ENCODE peak calls at places on chromosomes 11 and 22, in five cellular contexts. U is upper lobe of right lung; C is CD8-positive, alpha-beta T cell; N is IMR-90; P is uterus. Y is an unnamed sample.

GRCh38 chr11:105524286-105524685 is 85.6 kb upstream of the GRIA4 start:
- DNase-seq in C (no peak), P (no peak), U (no peak), N (no peak), Y (no peak)

GRCh38 chr11:105838668-105839403 is 183.2 kb downstream of the MSANTD4 start:
- DNase-seq in C (no peak), P (no peak), U (no peak), N (peak; percentile 80), Y (no peak)

GRCh38 chr11:115078461-115079438 is 400.4 kb downstream of the NXPE2 start:
- DNase-seq in C (no peak), P (no peak), N (no peak), U (no peak), Y (no peak)

GRCh38 chr22:24926849-24927579 is 19.5 kb downstream of the LHFPL7 start:
- DNase-seq in P (no peak), N (no peak), C (no peak), U (no peak), Y (no peak)

GRCh38 chr11:62001450-62002178 is 34.2 kb upstream of the FTH1 start:
- DNase-seq in C (no peak), U (peak; percentile 66), P (peak; percentile 62), N (no peak), Y (no peak)

GRCh38 chr11:12430351-12430750 is 53.0 kb downstream of the PARVA start:
- DNase-seq in P (no peak), C (no peak), U (no peak), N (peak; percentile 77), Y (no peak)

GRCh38 chr22:27129266-27129665 is 471.9 kb downstream of the MIAT start:
- DNase-seq in P (no peak), C (no peak), U (no peak), N (peak; percentile 74), Y (no peak)

GRCh38 chr11:22510741-22511140 is 114.9 kb downstream of the FANCF start:
- DNase-seq in U (no peak), P (no peak), C (no peak), N (peak; percentile 44), Y (no peak)

GRCh38 chr11:95371147-95371546 is 140.1 kb upstream of the SESN3 start:
- DNase-seq in C (no peak), P (no peak), N (no peak), U (no peak), Y (no peak)

DNA sequence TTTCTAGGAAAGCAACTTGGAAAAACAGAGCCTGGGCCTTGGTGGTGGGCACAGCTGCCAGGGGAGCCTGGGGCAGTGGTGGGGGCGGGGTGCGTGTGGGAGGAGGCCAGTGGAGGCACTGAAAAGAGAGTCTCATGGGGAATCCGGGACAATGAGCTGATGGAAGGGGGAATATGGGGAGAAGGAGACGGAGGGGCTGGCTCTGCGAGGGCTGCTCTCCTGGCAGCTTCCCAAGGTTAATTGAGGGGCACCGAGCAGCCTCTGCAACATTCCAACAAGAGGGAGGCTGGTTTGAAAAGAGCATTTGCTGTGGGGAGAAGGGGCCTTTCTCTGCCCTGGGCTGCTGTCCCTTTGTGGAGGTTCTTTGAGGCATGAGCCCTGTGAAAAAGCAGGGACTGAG is 9.4 kb upstream of the IGSF9B start:
- DNase-seq in N (no peak), C (no peak), P (no peak), U (no peak), Y (no peak)
- TF ChIP-seq CTCF in N (no peak), C (no peak), P (no peak), U (no peak), Y (no peak)

GRCh38 chr11:32436751-32437405 is 1.5 kb upstream of the WT1 start:
- DNase-seq in N (no peak), U (no peak), C (no peak), P (peak; percentile 41), Y (no peak)

GRCh38 chr11:32438883-32439487 is 3.6 kb upstream of the WT1 start:
- DNase-seq in C (no peak), P (peak; percentile 50), U (no peak), N (no peak), Y (no peak)

GRCh38 chr11:32439488-32440210 is 4.3 kb upstream of the WT1 start:
- DNase-seq in C (no peak), N (no peak), U (no peak), P (peak; percentile 41), Y (no peak)

GRCh38 chr11:32437406-32438345 is 2.3 kb upstream of the WT1 start:
- DNase-seq in N (no peak), U (no peak), P (peak; percentile 57), C (no peak), Y (no peak)

DNA sequence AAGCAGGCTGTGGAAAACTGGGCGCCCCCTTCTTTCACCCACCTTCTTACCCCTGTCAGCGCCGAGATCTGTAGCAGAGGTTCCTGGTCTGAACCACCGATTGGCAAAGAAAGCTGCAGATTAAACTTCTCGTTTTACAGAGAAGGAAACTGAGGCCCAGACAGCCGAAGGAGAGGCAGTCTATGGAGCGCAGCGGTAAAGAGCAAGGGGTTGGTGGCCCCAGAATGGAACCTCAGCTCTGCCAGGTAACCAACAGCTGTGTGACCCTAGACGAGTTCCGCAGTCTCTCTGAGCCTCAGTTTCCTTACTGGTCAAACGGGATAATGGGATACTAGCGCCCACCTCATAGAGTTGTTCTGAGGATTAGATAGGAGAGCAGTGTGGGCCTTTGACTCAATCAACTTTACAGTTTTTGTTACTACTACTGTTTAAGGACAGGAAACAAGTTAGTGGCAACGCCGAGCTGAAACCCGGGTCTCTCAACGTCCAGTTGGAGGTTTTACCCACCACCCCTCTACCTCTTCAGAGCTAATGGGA is 3.1 kb upstream of the WT1 start:
- DNase-seq in N (no peak), U (no peak), P (no peak), C (no peak), Y (no peak)
- TF ChIP-seq CTCF in N (no peak), U (no peak), P (no peak), C (no peak), Y (no peak)

GRCh38 chr22:28773461-28773867 is 969 bp downstream of the CCDC117 start:
- DNase-seq in P (no peak), C (no peak), U (no peak), N (peak; percentile 69), Y (peak; percentile 53)
- TF ChIP-seq CTCF in P (no peak), C (no peak), U (no peak), N (no peak), Y (no peak)

DNA sequence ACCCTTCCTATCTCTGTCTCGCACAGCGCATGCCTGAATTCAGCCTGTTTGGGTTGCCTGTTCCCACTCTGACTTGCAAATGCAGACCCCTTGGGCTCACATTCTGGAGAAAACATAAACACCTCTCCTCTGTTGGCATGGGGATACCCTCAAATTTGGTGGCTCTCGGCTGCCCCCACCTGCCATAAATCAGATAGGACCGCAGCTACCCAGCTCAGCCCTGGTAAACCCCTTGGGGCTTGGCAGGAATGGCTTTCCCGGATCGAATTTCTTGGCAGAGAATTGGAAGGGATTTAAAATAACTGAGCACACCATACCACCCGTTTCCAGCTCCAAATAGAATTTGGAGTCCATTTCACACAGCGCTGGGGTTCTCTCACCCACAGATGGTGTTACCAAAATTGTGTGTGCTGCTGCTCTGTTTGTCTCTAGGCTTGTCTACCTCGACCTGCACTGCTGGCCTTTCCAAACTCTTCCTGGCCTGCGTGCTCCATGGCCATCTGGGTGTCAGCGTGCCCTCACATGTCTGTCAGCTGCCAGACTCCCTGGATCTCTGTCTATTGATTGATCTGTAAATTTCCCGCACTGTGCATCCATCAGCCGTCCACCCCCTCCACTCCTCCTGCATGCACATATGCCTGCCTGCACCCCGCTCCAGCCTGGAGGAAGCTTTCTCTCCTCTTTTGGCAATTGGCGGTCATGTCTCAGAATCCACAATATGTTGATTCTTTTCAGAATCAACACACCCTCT is 134.0 kb downstream of the NTM start:
- DNase-seq in U (no peak), N (no peak), C (no peak), P (no peak), Y (no peak)
- TF ChIP-seq CTCF in U (no peak), N (no peak), C (no peak), P (no peak), Y (no peak)

GRCh38 chr11:78080818-78081495 is 1.3 kb upstream of the NDUFC2 start:
- DNase-seq in P (no peak), U (no peak), C (no peak), N (peak; percentile 73), Y (no peak)
- TF ChIP-seq CTCF in P (no peak), U (no peak), C (no peak), N (no peak), Y (no peak)

GRCh38 chr11:116282481-116282880 is 490.3 kb downstream of the BUD13 start:
- DNase-seq in N (no peak), C (no peak), U (no peak), P (no peak), Y (no peak)

GRCh38 chr11:116284930-116285329 is 487.9 kb downstream of the BUD13 start:
- DNase-seq in C (no peak), N (no peak), P (no peak), U (no peak), Y (no peak)

GRCh38 chr11:116278076-116278475 is 494.7 kb downstream of the BUD13 start:
- DNase-seq in U (no peak), P (no peak), C (no peak), N (no peak), Y (no peak)

GRCh38 chr11:116283300-116283699 is 489.5 kb downstream of the BUD13 start:
- DNase-seq in U (no peak), P (no peak), N (no peak), C (no peak), Y (no peak)

GRCh38 chr11:116281173-116282160 is 491.3 kb downstream of the BUD13 start:
- DNase-seq in C (no peak), P (no peak), U (no peak), N (no peak), Y (no peak)
- TF ChIP-seq CTCF in C (no peak), P (no peak), U (no peak), N (no peak), Y (no peak)

DNA sequence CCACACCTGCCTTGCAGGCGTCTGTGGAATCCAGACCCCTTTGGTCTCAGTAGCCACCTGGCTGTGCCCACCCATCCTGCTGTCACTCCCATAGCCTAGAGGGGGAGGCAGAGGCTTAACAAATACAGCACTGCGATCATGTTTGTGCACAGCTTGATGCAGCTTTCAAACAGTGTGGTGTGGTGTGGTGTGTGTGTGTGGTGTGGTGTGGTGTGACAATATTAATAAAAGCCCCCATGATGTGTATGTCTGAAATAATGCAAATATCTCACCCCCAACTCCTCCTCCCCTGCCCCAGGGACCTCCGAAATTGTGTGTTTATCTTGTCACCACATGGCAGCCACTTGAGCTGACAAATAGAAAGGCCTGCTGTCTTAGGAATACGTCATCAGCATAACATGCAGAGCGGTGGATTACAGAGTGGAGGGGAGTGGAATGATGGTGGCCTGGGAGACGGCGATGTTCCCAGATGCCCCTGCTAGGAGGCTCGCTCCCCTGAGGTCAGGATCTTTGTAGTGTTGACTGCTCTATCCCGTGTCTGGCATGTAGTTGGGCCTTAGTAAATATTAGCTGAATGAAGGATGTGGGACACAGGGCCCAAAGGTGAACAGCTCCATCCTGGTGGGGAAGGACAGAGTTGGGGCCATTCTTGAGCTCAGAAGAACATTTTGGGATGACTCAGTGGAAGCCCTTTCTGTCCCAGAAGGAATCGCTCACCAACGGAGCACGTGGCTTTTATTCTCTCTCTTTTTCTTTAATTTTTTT is 2.8 kb downstream of the PDXP start:
- DNase-seq in U (no peak), P (peak; percentile 57), N (peak; percentile 82), C (no peak), Y (no peak)
- TF ChIP-seq CTCF in U (peak; percentile 32), P (peak; percentile 41), N (peak; percentile 63), C (peak; percentile 25), Y (peak; percentile 77)

Y was measured in GM10248.